ENCODE peak calls at places on chromosomes 16 and 17, in four cellular contexts. Y is H1; L is heart left ventricle; Q is CD8-positive, alpha-beta memory T cell. C is an unnamed sample.

GRCh38 chr17:47276868-47277267 is 23.2 kb downstream of the ITGB3 start:
- DNase-seq in Y (no peak), L (peak; percentile 86), Q (no peak), C (peak; percentile 87)

GRCh38 chr16:728131-728889 is 1.4 kb downstream of the HAGHL start:
- DNase-seq in Y (no peak), L (peak; percentile 70), Q (peak; percentile 78), C (peak; percentile 83)

GRCh38 chr17:44144966-44145739 is 3.4 kb downstream of the HROB start:
- DNase-seq in Y (no peak), L (peak; percentile 42), Q (no peak), C (peak; percentile 61)

GRCh38 chr17:82324566-82325285 is 7.3 kb upstream of the CD7 start:
- DNase-seq in Y (no peak), L (no peak), Q (no peak), C (no peak)

GRCh38 chr17:65013613-65014391 is 42.7 kb downstream of the GNA13 start:
- DNase-seq in Y (no peak), L (no peak), Q (peak; percentile 63), C (no peak)

GRCh38 chr16:13429411-13429810 is 490.5 kb upstream of the ERCC4 start:
- DNase-seq in Y (no peak), L (no peak), Q (no peak), C (no peak)

GRCh38 chr17:80285237-80285920 is 24.7 kb downstream of the RNF213 start:
- DNase-seq in Y (no peak), L (no peak), Q (peak; percentile 31), C (no peak)

GRCh38 chr17:77456951-77457548 is 316.3 kb downstream of the SEC14L1 start:
- DNase-seq in Y (no peak), L (no peak), Q (no peak), C (no peak)

GRCh38 chr16:66901626-66902025 is 17.1 kb downstream of the CDH16 start:
- DNase-seq in Y (no peak), L (peak; percentile 81), Q (peak; percentile 8), C (peak; percentile 70)

GRCh38 chr17:40561871-40562611 is 3.2 kb downstream of the CCR7 start:
- DNase-seq in Y (no peak), L (no peak), Q (peak; percentile 84), C (no peak)

GRCh38 chr17:69560987-69561441 is 146.5 kb downstream of the MAP2K6 start:
- DNase-seq in Y (no peak), L (no peak), Q (no peak), C (no peak)

GRCh38 chr17:1006054-1006453 is 9.1 kb downstream of the TIMM22 start:
- DNase-seq in Y (no peak), L (no peak), Q (no peak), C (peak; percentile 61)

DNA sequence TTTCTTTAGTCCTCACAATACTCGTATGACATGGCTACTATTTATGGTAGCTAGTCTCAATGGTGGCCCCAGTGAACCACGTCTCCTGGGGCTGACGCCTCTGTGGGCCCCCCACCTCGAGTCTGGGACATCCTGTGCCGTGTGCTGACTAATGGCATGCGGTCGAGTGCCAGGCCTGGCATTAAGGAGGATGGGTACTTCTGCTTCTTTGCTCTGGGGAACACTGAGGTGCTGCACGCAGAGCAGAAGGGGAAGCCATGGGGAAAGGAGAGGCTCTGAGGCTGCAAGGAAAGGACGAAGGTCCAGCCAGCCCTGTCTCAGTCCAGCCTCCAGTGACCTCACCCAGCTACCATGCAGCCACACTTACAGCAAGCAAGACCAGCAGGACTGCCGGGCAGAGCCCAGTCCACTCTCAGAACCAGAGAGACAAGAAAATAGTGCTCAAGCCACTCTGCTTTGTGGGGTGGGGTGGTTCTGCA is 5.7 kb upstream of the MPRIP start:
- DNase-seq in Y (no peak), L (peak; percentile 84), Q (no peak), C (peak; percentile 48)
- H3K9me3 ChIP-seq in Y (no peaks in the 10 kb centered on the region), L (no peaks in the 10 kb centered on the region), Q (no peaks in the 10 kb centered on the region), C (no peaks in the 10 kb centered on the region)

DNA sequence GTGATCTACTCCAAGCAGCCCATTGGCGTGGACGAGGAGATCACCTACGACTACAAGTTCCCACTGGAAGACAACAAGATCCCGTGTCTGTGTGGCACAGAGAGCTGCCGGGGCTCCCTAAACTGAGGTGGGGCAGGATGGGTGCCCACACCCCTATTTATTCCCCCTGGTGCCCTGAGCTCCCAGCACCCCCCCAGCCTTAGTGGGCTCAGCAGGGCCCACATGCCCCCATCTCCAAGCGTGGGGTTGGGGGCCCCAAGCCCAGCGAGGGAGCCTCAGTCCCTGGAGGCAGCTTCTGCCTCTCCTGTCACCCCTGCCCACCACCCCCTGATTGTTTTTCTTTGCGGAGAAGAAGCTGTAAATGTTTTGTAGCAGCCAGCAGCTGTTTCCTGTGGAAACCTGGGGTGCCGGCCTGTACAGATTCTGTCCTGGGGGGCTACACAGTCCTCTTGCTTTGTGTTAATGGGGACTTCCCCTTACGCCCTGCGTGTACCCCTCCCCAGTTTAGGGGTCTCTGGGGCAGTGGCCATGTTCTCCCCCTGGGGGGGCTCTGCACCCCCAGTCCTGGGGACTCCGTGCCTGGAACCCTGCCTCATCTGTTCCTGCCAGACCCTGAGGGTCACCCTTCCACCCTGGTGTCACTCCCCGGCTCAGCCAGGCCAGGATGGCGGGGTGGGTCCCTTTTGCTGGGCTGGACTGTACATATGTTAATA is 953 bp upstream of the HSD3B7 start:
- DNase-seq in Y (no peak), L (no peak), Q (no peak), C (no peak)
- H3K4me1 ChIP-seq in Y (peaks cover 5% of the 10 kb centered on the region), L (peaks cover 10% of the 10 kb centered on the region), Q (no peaks in the 10 kb centered on the region), C (peaks cover 2% of the 10 kb centered on the region)

GRCh38 chr17:6800422-6801027 is 24.5 kb downstream of the FBXO39 start:
- DNase-seq in Y (no peak), L (no peak), Q (no peak), C (no peak)
- H3K27ac ChIP-seq in Y (no peak overlapping the region), L (no peak overlapping the region), Q (no peak overlapping the region), C (no peak overlapping the region)

DNA sequence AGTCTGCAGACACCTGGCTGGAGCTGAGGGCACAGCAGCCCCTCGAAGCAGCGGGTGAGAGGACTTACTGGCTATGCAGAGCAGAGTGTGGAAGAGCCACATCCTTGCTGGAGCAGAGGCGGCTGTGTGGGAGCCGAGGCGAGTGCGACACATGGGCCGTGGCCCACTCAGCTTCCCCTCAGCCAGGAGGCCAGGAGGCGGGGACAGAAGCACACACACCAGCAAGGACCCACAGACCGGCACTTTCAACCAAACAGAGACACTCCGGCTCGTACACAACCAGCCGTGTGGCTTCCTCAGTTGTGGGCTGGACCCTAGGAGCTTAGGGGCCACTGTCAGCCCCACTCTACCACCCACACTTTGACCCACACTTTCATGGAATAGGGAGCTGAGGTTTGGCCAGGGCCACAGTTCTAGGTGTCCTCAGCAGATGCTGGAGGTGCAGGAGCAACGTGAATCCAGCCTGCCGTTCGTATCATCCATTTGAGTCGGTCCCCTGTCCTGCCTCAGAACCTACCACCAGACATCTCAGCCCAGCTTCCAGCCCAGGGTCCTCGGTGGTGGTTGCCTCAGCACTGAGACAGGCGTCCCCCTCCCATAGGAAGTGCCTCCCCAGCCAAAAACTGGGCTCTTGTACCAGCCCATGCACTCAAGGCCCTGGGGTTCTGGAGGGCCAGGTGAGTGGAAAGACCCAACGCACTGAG is at the start of gene ITGAE:
- DNase-seq in Y (no peak), L (no peak), Q (no peak), C (no peak)
- H3K9me3 ChIP-seq in Y (no peaks in the 10 kb centered on the region), L (no peaks in the 10 kb centered on the region), Q (no peaks in the 10 kb centered on the region), C (no peaks in the 10 kb centered on the region)

C was measured in right cardiac atrium.